ENCODE peak calls at places on chromosomes 6 and 20, in eight cellular contexts. L is lower lobe of right lung, W is uterus, Q is kidney, I is lung, P is heart left ventricle, R is GM23338, A is prostate gland. M is an unnamed sample.

GRCh38 chr6:99603421-99604160 is 3.0 kb upstream of the PRDM13 start:
- DNase-seq in L (peak), I (no peak), A (no peak), P (no peak), R (peak), Q (peak), W (no peak), M (no peak)

GRCh38 chr20:9051508-9051907 is 17.4 kb upstream of the PLCB4 start:
- DNase-seq in R (no peak), P (no peak), L (no peak), W (no peak), I (no peak), Q (no peak), A (no peak), M (peak)

GRCh38 chr6:72855471-72855870 is 233.6 kb downstream of the KCNQ5 start:
- DNase-seq in I (no peak), P (no peak), L (no peak), A (no peak), Q (no peak), R (no peak), W (no peak), M (no peak)

GRCh38 chr6:42402184-42402583 is 49.5 kb downstream of the TRERF1 start:
- DNase-seq in Q (no peak), R (no peak), W (no peak), I (no peak), A (no peak), L (no peak), P (no peak), M (no peak)

GRCh38 chr20:64165866-64166600 is 1.8 kb downstream of the MYT1 start:
- DNase-seq in L (peak), W (no peak), I (no peak), R (no peak), A (no peak), Q (peak), P (no peak), M (no peak)

GRCh38 chr6:46491201-46491788 is at the start of gene RCAN2:
- DNase-seq in R (peak), A (peak), P (peak), L (peak), W (peak), I (peak), Q (peak), M (no peak)

GRCh38 chr6:36428911-36429310 is 13.7 kb downstream of the PXT1 start:
- DNase-seq in L (no peak), R (no peak), W (no peak), I (no peak), P (no peak), Q (no peak), A (no peak), M (no peak)

GRCh38 chr20:39112196-39112743 is 150.1 kb downstream of the DHX35 start:
- DNase-seq in L (no peak), Q (no peak), P (no peak), W (peak), R (peak), I (no peak), A (peak), M (no peak)

GRCh38 chr20:51811040-51811351 is 8.7 kb upstream of the SALL4 start:
- DNase-seq in W (no peak), R (no peak), I (no peak), P (no peak), Q (no peak), A (no peak), L (no peak), M (no peak)

GRCh38 chr6:23454090-23454998 is 671.7 kb upstream of the NRSN1 start:
- DNase-seq in A (no peak), R (no peak), I (no peak), P (no peak), Q (no peak), W (no peak), L (no peak), M (no peak)

GRCh38 chr20:35953411-35954199 is 697 bp downstream of the SCAND1 start:
- DNase-seq in W (no peak), A (peak), L (peak), P (peak), Q (peak), R (peak), I (peak), M (no peak)

GRCh38 chr6:136317023-136317649 is 27.5 kb upstream of the BCLAF1 start:
- DNase-seq in L (no peak), Q (no peak), R (peak), P (no peak), I (peak), A (peak), W (peak), M (no peak)

GRCh38 chr20:45229264-45230056 is 8.3 kb downstream of the SEMG2 start:
- DNase-seq in A (no peak), I (peak), L (peak), R (peak), Q (no peak), W (no peak), P (no peak), M (no peak)
- TF ChIP-seq CTCF in A (peak), I (no peak), L (peak), R (peak), Q (no peak), W (no peak), P (no peak), M (peak)

GRCh38 chr20:13819885-13820645 is 35.2 kb downstream of the NDUFAF5 start:
- DNase-seq in P (no peak), Q (no peak), R (peak), A (peak), I (no peak), W (peak), L (no peak), M (peak)
- TF ChIP-seq CTCF in P (peak), Q (peak), R (peak), A (peak), I (no peak), W (peak), L (peak), M (peak)

GRCh38 chr6:79586548-79586947 is 44.6 kb upstream of the SH3BGRL2 start:
- DNase-seq in A (no peak), P (no peak), L (no peak), W (no peak), Q (no peak), I (no peak), R (peak), M (no peak)
- TF ChIP-seq CTCF in A (no peak), P (no peak), L (peak), W (no peak), Q (peak), I (no peak), R (peak), M (peak)

DNA sequence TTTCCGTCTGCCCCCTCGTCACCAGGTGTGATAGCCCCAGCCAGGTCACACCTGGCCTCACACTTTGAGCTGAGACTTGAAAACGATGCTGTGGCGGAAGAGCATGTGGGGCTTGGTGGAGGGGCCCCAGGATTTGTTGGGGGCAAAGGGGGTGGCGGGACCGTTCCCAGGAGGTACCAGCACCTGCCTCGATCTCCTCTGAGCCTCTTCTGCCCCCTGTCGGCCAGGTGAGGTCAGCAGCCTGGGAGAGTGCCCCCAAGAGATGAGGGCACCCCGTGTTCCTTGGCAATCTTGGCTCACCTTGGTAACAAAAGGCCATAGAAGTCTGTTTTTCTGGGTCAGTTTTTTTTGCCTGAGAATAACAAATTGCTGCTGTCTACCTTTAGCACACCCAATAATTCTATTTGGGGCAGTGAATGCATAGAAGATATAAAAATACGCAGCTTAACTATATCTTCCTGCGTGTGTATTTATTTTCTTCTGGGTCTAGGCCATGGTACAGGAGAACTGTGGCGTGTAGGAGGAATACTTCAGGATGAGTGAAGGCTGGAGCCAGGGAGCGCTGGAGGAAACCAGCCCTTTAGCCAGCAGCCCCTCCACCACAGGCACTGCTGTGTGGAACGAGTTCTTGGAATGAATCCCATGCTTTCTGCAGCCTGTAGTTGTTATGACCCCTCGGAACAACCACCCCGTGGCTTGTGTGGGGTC is 25.2 kb downstream of the SPATA2 start:
- DNase-seq in I (no peak), A (no peak), L (no peak), P (peak), W (no peak), R (peak), Q (no peak), M (no peak)
- TF ChIP-seq CTCF in I (no peak), A (no peak), L (peak), P (no peak), W (peak), R (peak), Q (peak), M (no peak)

GRCh38 chr6:75503291-75503690 is 9.7 kb upstream of the FILIP1 start:
- DNase-seq in L (no peak), Q (no peak), R (no peak), P (no peak), I (no peak), W (no peak), A (no peak), M (no peak)

GRCh38 chr6:75498862-75499261 is 5.3 kb upstream of the FILIP1 start:
- DNase-seq in P (no peak), I (no peak), L (no peak), R (no peak), A (no peak), Q (no peak), W (no peak), M (no peak)

GRCh38 chr6:75502884-75503283 is 9.3 kb upstream of the FILIP1 start:
- DNase-seq in A (no peak), Q (no peak), L (no peak), R (no peak), I (no peak), P (no peak), W (no peak), M (no peak)

GRCh38 chr6:75501756-75502155 is 8.2 kb upstream of the FILIP1 start:
- DNase-seq in I (no peak), W (no peak), Q (no peak), P (no peak), A (no peak), R (no peak), L (no peak), M (no peak)

DNA sequence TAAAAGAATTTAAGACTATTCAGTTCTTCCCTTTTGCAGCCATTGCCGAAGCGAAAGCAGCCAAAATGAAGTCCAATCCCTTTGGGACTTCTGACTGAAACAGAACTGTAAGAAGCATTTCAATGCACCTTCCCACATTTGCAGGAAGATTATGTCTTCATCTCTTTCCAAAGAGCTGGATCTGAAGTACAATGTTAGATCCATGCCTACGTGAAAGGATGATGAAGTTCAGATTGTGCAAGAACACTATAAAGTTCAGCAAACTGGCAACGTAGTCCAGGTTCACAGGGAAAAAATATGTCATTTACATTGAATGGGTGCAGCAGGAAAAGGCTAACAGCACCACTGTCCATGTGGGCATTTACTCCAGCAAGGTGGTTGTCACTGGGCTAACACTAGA is 6.0 kb upstream of the FILIP1 start:
- DNase-seq in L (no peak), P (no peak), W (no peak), I (no peak), R (no peak), A (no peak), Q (no peak), M (no peak)
- TF ChIP-seq CTCF in L (no peak), P (no peak), W (no peak), I (no peak), R (no peak), A (no peak), Q (no peak), M (no peak)

GRCh38 chr6:45351076-45351475 is 22.9 kb downstream of the RUNX2 start:
- DNase-seq in P (no peak), L (no peak), I (no peak), Q (no peak), R (no peak), A (no peak), W (no peak), M (no peak)
- TF ChIP-seq CTCF in P (no peak), L (no peak), I (no peak), Q (no peak), R (no peak), A (no peak), W (no peak), M (no peak)